ENCODE peak calls at places on chromosomes 6 and 20, in four cellular contexts. V, K, U and D are unnamed samples.

GRCh38 chr6:7697432-7697819 is 28.5 kb upstream of the BMP6 start:
- DNase-seq in V (no peak), K (no peak), U (no peak), D (no peak)

GRCh38 chr6:135195522-135195921 is 14.4 kb downstream of the MYB start:
- DNase-seq in V (no peak), K (no peak), U (no peak), D (no peak)

GRCh38 chr20:1803216-1804128 is 91.7 kb upstream of the SIRPA start:
- DNase-seq in V (peak), K (peak), U (peak), D (peak)

GRCh38 chr6:34161857-34162515 is 16.1 kb upstream of the GRM4 start:
- DNase-seq in V (no peak), K (no peak), U (no peak), D (no peak)

GRCh38 chr20:356745-357144 is 9.8 kb downstream of the NRSN2 start:
- DNase-seq in V (no peak), K (no peak), U (no peak), D (no peak)

GRCh38 chr20:50141811-50142561 is 11.5 kb downstream of the PEDS1 start:
- DNase-seq in V (no peak), K (no peak), U (no peak), D (no peak)

GRCh38 chr20:6558361-6558760 is 209.1 kb upstream of the BMP2 start:
- DNase-seq in V (no peak), K (no peak), U (no peak), D (peak)

GRCh38 chr6:122476131-122476530 is 4.5 kb upstream of the SERINC1 start:
- DNase-seq in V (peak), K (no peak), U (no peak), D (peak)

GRCh38 chr6:4776493-4776966 is 326 bp downstream of the CDYL start:
- DNase-seq in V (no peak), K (peak), U (no peak), D (peak)

GRCh38 chr6:167898673-167899311 is 72.1 kb downstream of the AFDN start:
- DNase-seq in V (peak), K (no peak), U (no peak), D (peak)

GRCh38 chr6:21846541-21847451 is 253.2 kb downstream of the SOX4 start:
- DNase-seq in V (peak), K (peak), U (no peak), D (no peak)

GRCh38 chr20:48750941-48751620 is 76.7 kb downstream of the PREX1 start:
- DNase-seq in V (no peak), K (peak), U (peak), D (peak)

GRCh38 chr20:18428490-18429173 is 38.2 kb downstream of the DZANK1 start:
- DNase-seq in V (peak), K (no peak), U (no peak), D (no peak)

GRCh38 chr6:112384511-112384910 is 37.4 kb downstream of the RFPL4B start:
- DNase-seq in V (peak), K (no peak), U (no peak), D (no peak)

GRCh38 chr20:38805502-38805957 is at the start of gene PPP1R16B:
- DNase-seq in V (no peak), K (peak), U (no peak), D (peak)

GRCh38 chr6:22448311-22448711 is 121.1 kb upstream of the HDGFL1 start:
- DNase-seq in V (peak), K (no peak), U (no peak), D (no peak)

GRCh38 chr6:96743496-96743895 is 93.8 kb downstream of the GPR63 start:
- DNase-seq in V (no peak), K (no peak), U (no peak), D (peak)

GRCh38 chr6:32845381-32845884 is 1.6 kb upstream of the PSMB8 start:
- DNase-seq in V (no peak), K (no peak), U (no peak), D (no peak)

GRCh38 chr20:9485614-9486325 is 28.6 kb upstream of the LAMP5 start:
- DNase-seq in V (no peak), K (no peak), U (no peak), D (peak)

GRCh38 chr20:58981564-58982364 is 708 bp downstream of the NELFCD start:
- DNase-seq in V (peak), K (no peak), U (no peak), D (peak)

GRCh38 chr6:55794136-55794812 is 81.1 kb downstream of the BMP5 start:
- DNase-seq in V (peak), K (no peak), U (no peak), D (no peak)

GRCh38 chr6:65638047-65638831 is 68.8 kb downstream of the EYS start:
- DNase-seq in V (no peak), K (peak), U (no peak), D (peak)

GRCh38 chr20:48972816-48973215 is 51.3 kb downstream of the ARFGEF2 start:
- DNase-seq in V (no peak), K (no peak), U (no peak), D (no peak)

GRCh38 chr6:92647630-92648029 is 771.7 kb downstream of the EPHA7 start:
- DNase-seq in V (no peak), K (no peak), U (no peak), D (peak)

GRCh38 chr6:158485411-158485810 is 74.5 kb upstream of the TMEM181 start:
- DNase-seq in V (peak), K (no peak), U (no peak), D (no peak)

GRCh38 chr6:39330476-39330875 is 8.0 kb upstream of the KCNK16 start:
- DNase-seq in V (no peak), K (no peak), U (no peak), D (no peak)

GRCh38 chr6:12440981-12441380 is 150.8 kb downstream of the EDN1 start:
- DNase-seq in V (peak), K (no peak), U (no peak), D (no peak)

GRCh38 chr20:62950741-62951140 is 1.8 kb upstream of the SLC17A9 start:
- DNase-seq in V (no peak), K (no peak), U (no peak), D (no peak)

GRCh38 chr20:23225407-23226060 is 125.1 kb upstream of the NXT1 start:
- DNase-seq in V (peak), K (no peak), U (no peak), D (peak)

GRCh38 chr20:40646321-40647212 is 42.5 kb downstream of the MAFB start:
- DNase-seq in V (no peak), K (no peak), U (no peak), D (no peak)
- H2BK5ac ChIP-seq in V (no peak), K (no peak), U (no peak), D (no peak)

GRCh38 chr6:1348675-1349074 is 36.8 kb downstream of the FOXQ1 start:
- DNase-seq in V (peak), K (peak), U (no peak), D (peak)
- H4K5ac ChIP-seq in V (no peak), K (no peak), U (no peak), D (no peak)

GRCh38 chr6:166627875-166628849 is 1.1 kb upstream of the RPS6KA2 start:
- DNase-seq in V (peak), K (peak), U (no peak), D (peak)

GRCh38 chr6:166625356-166625755 is 1.7 kb downstream of the RPS6KA2 start:
- DNase-seq in V (peak), K (no peak), U (no peak), D (no peak)

GRCh38 chr6:166626177-166627038 is 643 bp downstream of the RPS6KA2 start:
- DNase-seq in V (peak), K (no peak), U (no peak), D (peak)

GRCh38 chr6:166629628-166630027 is 2.6 kb upstream of the RPS6KA2 start:
- DNase-seq in V (peak), K (no peak), U (no peak), D (no peak)

GRCh38 chr6:166627039-166627874 is at the start of gene RPS6KA2:
- DNase-seq in V (peak), K (peak), U (peak), D (peak)
- H2BK5ac ChIP-seq in V (peak), K (no peak), U (peak), D (no peak)

GRCh38 chr20:35974256-35974655 is 5.9 kb downstream of the CNBD2 start:
- DNase-seq in V (no peak), K (no peak), U (no peak), D (no peak)
- H4K5ac ChIP-seq in V (no peak), K (no peak), U (no peak), D (no peak)

DNA sequence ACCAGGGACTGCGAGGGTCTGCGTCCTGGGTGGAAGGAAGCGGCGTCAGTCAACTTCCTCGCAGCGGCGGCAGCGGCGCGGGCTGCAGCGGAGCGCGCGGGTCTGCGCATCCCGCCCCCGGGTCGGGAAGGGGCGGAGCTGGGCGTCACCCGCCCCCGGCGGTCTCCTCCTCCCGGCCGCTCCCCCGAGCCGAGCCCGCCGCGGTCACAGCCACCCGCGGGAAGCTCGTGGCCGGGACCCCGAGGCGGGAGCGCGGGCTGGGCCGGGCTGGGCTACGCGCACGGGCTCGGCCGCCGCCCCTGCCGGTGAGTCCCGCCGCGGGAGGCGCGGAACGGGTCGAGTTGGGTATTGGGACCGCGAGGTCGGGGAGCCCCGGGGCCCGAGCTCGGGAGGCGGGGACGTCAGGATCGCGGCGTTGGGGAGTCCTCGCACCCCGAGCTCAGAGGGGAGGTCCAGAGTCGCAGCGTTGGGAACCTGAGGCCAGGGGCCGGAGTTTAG is at the start of gene PAQR8:
- DNase-seq in V (peak), K (peak), U (no peak), D (peak)
- H2BK5ac ChIP-seq in V (no peak), K (no peak), U (peak), D (no peak)

GRCh38 chr6:27816906-27817305 is 95.3 kb downstream of the OR2B2 start:
- DNase-seq in V (no peak), K (no peak), U (no peak), D (no peak)
- H4K5ac ChIP-seq in V (no peak), K (no peak), U (no peak), D (no peak)